ENCODE peak calls at places on chromosomes 13 and 19, in seven cellular contexts. N is SK-N-SH, J is HCT116, Z is H1, H is HepG2, O is K562, B is GM12878. E is an unnamed sample.

GRCh38 chr13:44755872-44756271 is 179.7 kb upstream of the TSC22D1 start:
- DNase-seq in O (no peak), J (no peak), H (peak), Z (no peak), B (no peak), N (no peak), E (no peak)

GRCh38 chr13:45004096-45004495 is 14.8 kb downstream of the GPALPP1 start:
- DNase-seq in O (no peak), N (no peak), Z (no peak), B (no peak), H (no peak), J (no peak), E (no peak)

GRCh38 chr13:46516624-46517318 is 36.2 kb upstream of the LRCH1 start:
- DNase-seq in N (no peak), O (no peak), Z (no peak), B (no peak), H (no peak), J (no peak), E (no peak)

GRCh38 chr19:4914736-4915501 is 5.6 kb downstream of the UHRF1 start:
- DNase-seq in H (no peak), N (no peak), Z (no peak), J (peak), B (no peak), O (peak), E (no peak)

GRCh38 chr13:49560270-49561063 is 24.9 kb downstream of the RCBTB1 start:
- DNase-seq in N (no peak), B (no peak), Z (no peak), O (no peak), H (peak), J (no peak), E (no peak)

GRCh38 chr13:114299604-114300305 is 14.5 kb upstream of the CHAMP1 start:
- DNase-seq in O (no peak), Z (no peak), N (no peak), J (no peak), B (no peak), H (no peak), E (no peak)

GRCh38 chr13:75585153-75585552 is 35.6 kb downstream of the UCHL3 start:
- DNase-seq in B (no peak), N (no peak), H (no peak), Z (no peak), O (no peak), J (no peak), E (no peak)

GRCh38 chr13:44306401-44307192 is 67.0 kb upstream of the SERP2 start:
- DNase-seq in H (no peak), B (no peak), J (peak), O (no peak), N (no peak), Z (no peak), E (peak)

GRCh38 chr19:8004723-8005513 is 523 bp downstream of the ELAVL1 start:
- DNase-seq in J (no peak), O (peak), Z (no peak), B (no peak), H (no peak), N (peak), E (no peak)

GRCh38 chr13:30438286-30438685 is 16.0 kb downstream of the UBE2L5 start:
- DNase-seq in B (no peak), O (no peak), Z (no peak), H (no peak), J (no peak), N (no peak), E (no peak)
- TF ChIP-seq YY1 in B (no peak), O (no peak), Z (no peak), H (no peak), J (no peak), N (no peak), E (no peak)

GRCh38 chr19:2492870-2493269 is 16.9 kb downstream of the GADD45B start:
- DNase-seq in Z (no peak), B (no peak), H (no peak), N (peak), J (no peak), O (no peak), E (no peak)

GRCh38 chr19:2495130-2495641 is 19.3 kb downstream of the GADD45B start:
- DNase-seq in J (no peak), H (no peak), N (peak), B (no peak), Z (no peak), O (no peak), E (no peak)

GRCh38 chr19:2495651-2496316 is 19.9 kb downstream of the GADD45B start:
- DNase-seq in O (no peak), N (no peak), J (no peak), H (no peak), Z (no peak), B (no peak), E (no peak)

GRCh38 chr19:2494447-2495129 is 18.7 kb downstream of the GADD45B start:
- DNase-seq in Z (no peak), B (no peak), H (no peak), O (peak), N (peak), J (no peak), E (no peak)

GRCh38 chr19:2494084-2494446 is 18.1 kb downstream of the GADD45B start:
- DNase-seq in N (peak), J (no peak), Z (no peak), O (no peak), H (no peak), B (no peak), E (no peak)
- H3K4me3 ChIP-seq in N (peak), J (peak), Z (peak), O (no peak), H (peak), B (no peak), E (peak)

GRCh38 chr13:78609464-78610205 is 6.3 kb upstream of the POU4F1 start:
- DNase-seq in O (no peak), B (no peak), Z (no peak), N (peak), J (no peak), H (no peak), E (no peak)

GRCh38 chr13:78608254-78608704 is 4.9 kb upstream of the POU4F1 start:
- DNase-seq in H (no peak), N (peak), J (no peak), O (no peak), Z (no peak), B (no peak), E (no peak)

GRCh38 chr13:78611040-78611439 is 7.7 kb upstream of the POU4F1 start:
- DNase-seq in H (no peak), Z (no peak), N (no peak), O (no peak), J (no peak), B (no peak), E (no peak)

GRCh38 chr13:78608705-78609463 is 5.5 kb upstream of the POU4F1 start:
- DNase-seq in J (no peak), O (no peak), H (no peak), B (no peak), Z (no peak), N (peak), E (no peak)

DNA sequence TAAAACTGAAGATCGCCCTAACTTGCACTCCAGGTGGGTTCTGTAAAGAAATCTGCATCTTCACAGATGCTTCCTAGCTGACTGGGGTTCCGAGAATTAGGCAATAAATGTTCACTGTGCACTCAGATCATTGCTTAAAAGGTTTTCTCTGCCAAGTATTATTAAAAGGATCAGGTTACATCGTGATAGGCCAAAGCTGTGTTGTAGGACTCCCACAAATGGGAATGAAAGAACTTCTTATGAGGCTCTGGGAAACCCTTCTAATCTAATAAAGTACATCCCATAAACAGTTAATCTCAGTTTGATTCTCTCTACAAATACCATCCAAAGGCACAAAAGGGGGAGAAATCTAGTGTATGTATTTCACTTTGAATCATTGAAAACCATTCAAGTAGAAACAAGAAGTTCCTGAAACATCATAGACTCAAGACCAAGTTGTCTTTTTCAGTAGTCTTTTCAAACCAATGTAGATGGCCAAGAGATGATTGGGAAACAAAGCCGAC is 7.1 kb upstream of the POU4F1 start:
- DNase-seq in Z (no peak), B (no peak), J (no peak), H (no peak), O (no peak), N (no peak), E (no peak)
- TF ChIP-seq YY1 in Z (no peak), B (no peak), J (no peak), H (no peak), O (no peak), N (no peak), E (no peak)

GRCh38 chr19:55527197-55528029 is 9.5 kb downstream of the SBK2 start:
- DNase-seq in Z (no peak), N (no peak), B (no peak), J (no peak), H (no peak), O (no peak), E (no peak)
- H3K4me3 ChIP-seq in Z (no peak), N (no peak), B (no peak), J (no peak), H (no peak), O (no peak), E (no peak)

GRCh38 chr13:33236021-33236420 is 49.5 kb downstream of the STARD13 start:
- DNase-seq in O (no peak), Z (no peak), B (no peak), N (no peak), H (no peak), J (no peak), E (no peak)
- TF ChIP-seq YY1 in O (no peak), Z (no peak), B (no peak), N (no peak), H (no peak), J (no peak), E (no peak)

DNA sequence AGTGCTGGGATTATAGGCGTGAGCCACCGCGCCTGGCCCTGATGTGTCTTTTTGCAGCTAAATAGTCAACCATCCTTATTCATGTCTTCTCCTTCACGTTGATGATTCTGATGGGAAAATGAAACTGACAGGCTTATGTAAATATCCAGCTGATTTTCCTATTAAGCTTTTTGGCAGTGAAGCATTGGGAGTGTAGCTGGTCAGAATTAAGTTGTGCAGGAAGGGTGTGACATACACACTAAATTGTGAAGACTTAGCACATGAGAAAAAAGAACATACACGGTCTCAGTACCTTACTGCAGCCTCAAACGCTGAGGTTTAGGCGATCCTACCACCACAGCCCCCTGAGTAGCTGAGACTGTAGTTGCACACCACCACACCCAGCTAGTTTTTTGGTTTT is 50.5 kb upstream of the USE1 start:
- DNase-seq in J (no peak), N (no peak), H (no peak), B (no peak), O (no peak), Z (no peak), E (no peak)
- H3K4me3 ChIP-seq in J (no peak), N (no peak), H (no peak), B (no peak), O (no peak), Z (no peak), E (no peak)

DNA sequence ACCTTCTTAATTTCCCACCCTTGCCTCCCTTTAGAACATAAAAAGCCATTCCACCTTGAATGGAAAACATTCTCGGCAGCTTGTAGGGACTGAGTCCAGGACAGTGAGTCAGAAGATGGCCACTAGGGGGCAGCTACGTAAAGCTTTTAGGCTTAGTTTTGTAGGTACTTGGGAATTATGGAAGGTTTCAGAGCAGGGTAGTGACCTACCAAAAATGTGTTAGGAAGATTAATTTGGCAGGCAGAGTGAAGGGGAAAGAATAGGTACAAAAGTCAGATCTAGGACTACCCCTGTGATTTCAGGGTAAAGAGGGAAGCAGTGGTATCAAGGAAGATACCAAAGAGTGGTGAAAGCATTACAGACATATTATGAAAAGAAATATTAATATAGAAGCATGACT is 198.4 kb downstream of the NDFIP2 start:
- DNase-seq in Z (peak), B (no peak), J (peak), H (peak), O (peak), N (peak), E (peak)
- TF ChIP-seq YY1 in Z (no peak), B (peak), J (no peak), H (no peak), O (no peak), N (no peak), E (no peak)

DNA sequence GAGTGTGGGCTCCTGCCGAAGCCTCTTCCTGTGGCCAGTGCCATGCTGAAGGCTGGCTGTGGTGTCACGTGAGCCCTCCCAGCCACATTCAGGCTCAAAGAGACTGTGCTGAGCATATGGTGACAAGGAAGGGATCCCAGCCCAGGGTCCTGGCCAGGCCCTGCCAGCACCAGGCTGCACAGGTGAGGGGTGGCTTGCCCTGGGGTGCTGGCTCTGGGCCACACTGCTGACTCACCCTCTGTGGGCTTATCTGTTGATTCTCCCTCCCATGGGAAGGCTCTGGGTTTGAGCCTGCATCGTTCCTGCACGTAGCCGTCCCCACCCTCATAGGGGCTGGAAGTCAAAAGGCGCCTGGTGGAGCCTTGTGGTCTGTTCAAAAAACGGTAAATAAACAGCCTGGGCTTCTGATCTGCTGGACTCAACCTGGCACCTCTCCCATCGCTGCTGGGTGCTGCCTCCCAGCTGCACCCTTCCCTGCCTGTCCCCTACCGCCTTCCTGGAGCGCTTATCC is 31.1 kb downstream of the DNM2 start:
- DNase-seq in B (no peak), Z (no peak), J (peak), H (peak), O (peak), N (peak), E (no peak)
- H3K4me3 ChIP-seq in B (no peak), Z (no peak), J (peak), H (no peak), O (peak), N (no peak), E (no peak)

GRCh38 chr19:13846533-13847032 is 30.4 kb upstream of the NANOS3 start:
- DNase-seq in H (peak), Z (no peak), N (peak), B (peak), J (peak), O (peak), E (peak)
- TF ChIP-seq YY1 in H (no peak), Z (no peak), N (no peak), B (no peak), J (no peak), O (no peak), E (no peak)

GRCh38 chr13:73943965-73944233 is 190.3 kb downstream of the KLF12 start:
- DNase-seq in B (no peak), O (no peak), H (no peak), N (no peak), Z (no peak), J (no peak), E (no peak)

GRCh38 chr13:73945871-73946270 is 188.3 kb downstream of the KLF12 start:
- DNase-seq in N (peak), Z (no peak), J (no peak), O (no peak), B (no peak), H (no peak), E (no peak)

GRCh38 chr13:73952683-73953082 is 181.5 kb downstream of the KLF12 start:
- DNase-seq in O (no peak), J (no peak), N (no peak), Z (no peak), H (no peak), B (no peak), E (no peak)

GRCh38 chr13:73945371-73945770 is 188.8 kb downstream of the KLF12 start:
- DNase-seq in B (no peak), N (no peak), O (no peak), H (no peak), J (no peak), Z (no peak), E (no peak)

GRCh38 chr13:73948848-73949529 is 185.2 kb downstream of the KLF12 start:
- DNase-seq in H (no peak), O (no peak), N (no peak), B (no peak), Z (no peak), J (no peak), E (no peak)
- H3K4me3 ChIP-seq in H (no peak), O (no peak), N (no peak), B (no peak), Z (no peak), J (no peak), E (no peak)